ENCODE peak calls at places on chromosomes 12 and 14, in six cellular contexts. K is stimulated activated CD8-positive, alpha-beta memory T cell treated with anti-CD3 and anti-CD28 coated beads, Interleukin-12 subunit alpha, Interleukin-12 subunit beta, amount 100 ng/mL, for 4 hours; F is Kasumi-1; Q is stimulated activated CD4-positive, alpha-beta T cell treated with anti-CD3 and anti-CD28 coated beads, Interleukin-4, amount 100 ng/mL, for 48 hours; U is ELR; P is cardiac fibroblast. I is an unnamed sample.

GRCh38 chr12:123041811-123042655 is 61.6 kb downstream of the ARL6IP4 start:
- DNase-seq in Q (no peak), F (no peak), P (no peak), K (no peak), U (no peak), I (no peak)

GRCh38 chr14:90781344-90781761 is 34.9 kb downstream of the TTC7B start:
- DNase-seq in U (peak), F (no peak), Q (no peak), P (peak), K (no peak), I (no peak)

GRCh38 chr12:67720383-67720856 is 71.9 kb downstream of the DYRK2 start:
- DNase-seq in Q (no peak), K (no peak), U (peak), P (peak), F (no peak), I (no peak)

GRCh38 chr12:119149270-119149669 is 29.5 kb upstream of the HSPB8 start:
- DNase-seq in F (no peak), K (no peak), Q (no peak), U (no peak), P (no peak), I (no peak)

GRCh38 chr12:101823891-101824290 is 6.9 kb downstream of the GNPTAB start:
- DNase-seq in Q (peak), P (no peak), F (peak), K (peak), U (peak), I (no peak)

GRCh38 chr12:122994140-122994675 is 13.7 kb downstream of the ARL6IP4 start:
- DNase-seq in F (no peak), Q (no peak), U (no peak), K (no peak), P (no peak), I (no peak)

GRCh38 chr12:85363382-85364190 is 83.6 kb downstream of the ALX1 start:
- DNase-seq in F (no peak), P (peak), U (no peak), Q (no peak), K (no peak), I (no peak)

GRCh38 chr14:98916036-98916435 is 356.0 kb downstream of the BCL11B start:
- DNase-seq in K (no peak), P (no peak), U (no peak), Q (no peak), F (no peak), I (no peak)

GRCh38 chr12:30988086-30988485 is 61.5 kb downstream of the TSPAN11 start:
- DNase-seq in P (no peak), U (no peak), F (no peak), K (no peak), Q (no peak), I (no peak)

GRCh38 chr12:89484470-89484869 is 40.1 kb downstream of the GALNT4 start:
- DNase-seq in F (no peak), Q (no peak), P (no peak), U (no peak), K (no peak), I (no peak)

GRCh38 chr14:99062216-99062615 is 209.8 kb downstream of the BCL11B start:
- DNase-seq in K (no peak), U (no peak), F (no peak), Q (no peak), P (no peak), I (no peak)

GRCh38 chr14:99565383-99565782 is 38.6 kb downstream of the CCDC85C start:
- DNase-seq in P (no peak), Q (no peak), K (no peak), F (no peak), U (no peak), I (no peak)

GRCh38 chr14:96091149-96091693 is 52.1 kb downstream of the C14orf132 start:
- DNase-seq in U (no peak), F (no peak), K (no peak), P (no peak), Q (no peak), I (no peak)

GRCh38 chr14:38971258-38971921 is 131.6 kb downstream of the SEC23A start:
- DNase-seq in Q (no peak), K (no peak), U (no peak), P (no peak), F (no peak), I (no peak)

GRCh38 chr12:105292705-105293104 is 37.8 kb upstream of the C12orf75 start:
- DNase-seq in Q (no peak), U (peak), F (no peak), K (no peak), P (peak), I (no peak)

GRCh38 chr14:100148837-100149731 is 10.4 kb downstream of the DEGS2 start:
- DNase-seq in F (no peak), U (no peak), P (no peak), Q (no peak), K (no peak), I (no peak)

GRCh38 chr12:54549774-54550451 is 512 bp downstream of the PDE1B start:
- DNase-seq in K (no peak), F (no peak), Q (peak), U (peak), P (no peak), I (no peak)

GRCh38 chr12:56267443-56268071 is 815 bp downstream of the COQ10A start:
- DNase-seq in P (peak), Q (no peak), K (no peak), F (no peak), U (no peak), I (no peak)

GRCh38 chr14:71532349-71532748 is 399.9 kb upstream of the RGS6 start:
- DNase-seq in U (no peak), Q (no peak), K (no peak), F (no peak), P (peak), I (no peak)

GRCh38 chr12:57524814-57525614 is 2.4 kb downstream of the MBD6 start:
- DNase-seq in F (no peak), P (no peak), Q (no peak), U (no peak), K (no peak), I (no peak)

GRCh38 chr14:87097021-87097420 is 896.0 kb downstream of the GALC start:
- DNase-seq in F (no peak), Q (no peak), U (no peak), K (no peak), P (no peak), I (no peak)

GRCh38 chr12:15691372-15691771 is 97.8 kb downstream of the EPS8 start:
- DNase-seq in K (no peak), U (no peak), P (no peak), Q (no peak), F (no peak), I (no peak)

GRCh38 chr14:84937449-84937848 is 592.5 kb upstream of the FLRT2 start:
- DNase-seq in P (no peak), F (no peak), K (no peak), Q (no peak), U (no peak), I (no peak)

GRCh38 chr14:67618617-67619063 is 1.1 kb upstream of the ARG2 start:
- DNase-seq in P (peak), K (no peak), F (peak), Q (no peak), U (peak), I (no peak)

GRCh38 chr12:57237653-57237951 is 8.1 kb downstream of the SHMT2 start:
- DNase-seq in K (no peak), U (no peak), Q (no peak), F (no peak), P (no peak), I (no peak)

GRCh38 chr14:52834440-52834842 is 43.0 kb upstream of the GNPNAT1 start:
- DNase-seq in Q (no peak), K (no peak), F (no peak), P (peak), U (peak), I (no peak)

I was measured in GM18507.